ENCODE peak calls at places on chromosomes 16 and 17, in six cellular contexts. One of them, this sample, is unnamed.
A peak's percentile ranks its signal among the peaks of the same experiment; 100 is the strongest.

GRCh38 chr16:66904846-66905632 is 13.6 kb downstream of the CDH16 start:
- DNase-seq in AML-193: no peak
- DNase-seq in thoracic aorta: no peak
- DNase-seq in stimulated activated naive CD8-positive, alpha-beta T cell treated with anti-CD3 and anti-CD28 coated beads, Interleukin-15, Interleukin-2, amounts not matched to agents 100 U/mL and 50 U/mL, for 24 hours: no peak
- DNase-seq in stimulated activated CD4-positive, alpha-beta T cell treated with anti-CD3 and anti-CD28 coated beads, Interleukin-2, amount 100 ng/mL, for 24 hours: no peak
- DNase-seq in H54: no peak
- DNase-seq in this sample: no peak

GRCh38 chr17:34234616-34235015 is 20.5 kb upstream of the CCL2 start:
- DNase-seq in AML-193: no peak
- DNase-seq in thoracic aorta: no peak
- DNase-seq in stimulated activated naive CD8-positive, alpha-beta T cell treated with anti-CD3 and anti-CD28 coated beads, Interleukin-15, Interleukin-2, amounts not matched to agents 100 U/mL and 50 U/mL, for 24 hours: no peak
- DNase-seq in stimulated activated CD4-positive, alpha-beta T cell treated with anti-CD3 and anti-CD28 coated beads, Interleukin-2, amount 100 ng/mL, for 24 hours: no peak
- DNase-seq in H54: no peak
- DNase-seq in this sample: no peak

GRCh38 chr17:58755577-58756245 is at the start of gene PPM1E:
- DNase-seq in AML-193: no peak
- DNase-seq in thoracic aorta: no peak
- DNase-seq in stimulated activated naive CD8-positive, alpha-beta T cell treated with anti-CD3 and anti-CD28 coated beads, Interleukin-15, Interleukin-2, amounts not matched to agents 100 U/mL and 50 U/mL, for 24 hours: peak; percentile 59
- DNase-seq in stimulated activated CD4-positive, alpha-beta T cell treated with anti-CD3 and anti-CD28 coated beads, Interleukin-2, amount 100 ng/mL, for 24 hours: peak; percentile 41
- DNase-seq in H54: peak; percentile 60
- DNase-seq in this sample: no peak

GRCh38 chr16:4032768-4033167 is 83.5 kb downstream of the ADCY9 start:
- DNase-seq in AML-193: peak; percentile 64
- DNase-seq in thoracic aorta: peak; percentile 43
- DNase-seq in stimulated activated naive CD8-positive, alpha-beta T cell treated with anti-CD3 and anti-CD28 coated beads, Interleukin-15, Interleukin-2, amounts not matched to agents 100 U/mL and 50 U/mL, for 24 hours: peak; percentile 29
- DNase-seq in stimulated activated CD4-positive, alpha-beta T cell treated with anti-CD3 and anti-CD28 coated beads, Interleukin-2, amount 100 ng/mL, for 24 hours: no peak
- DNase-seq in H54: no peak
- DNase-seq in this sample: no peak

GRCh38 chr16:89574681-89575246 is 794 bp upstream of the CPNE7 start:
- DNase-seq in AML-193: peak; percentile 50
- DNase-seq in thoracic aorta: no peak
- DNase-seq in stimulated activated naive CD8-positive, alpha-beta T cell treated with anti-CD3 and anti-CD28 coated beads, Interleukin-15, Interleukin-2, amounts not matched to agents 100 U/mL and 50 U/mL, for 24 hours: peak; percentile 80
- DNase-seq in stimulated activated CD4-positive, alpha-beta T cell treated with anti-CD3 and anti-CD28 coated beads, Interleukin-2, amount 100 ng/mL, for 24 hours: peak; percentile 63
- DNase-seq in H54: peak; percentile 95
- DNase-seq in this sample: no peak

GRCh38 chr16:11165894-11166665 is 89.9 kb downstream of the SOCS1 start:
- DNase-seq in AML-193: no peak
- DNase-seq in thoracic aorta: no peak
- DNase-seq in stimulated activated naive CD8-positive, alpha-beta T cell treated with anti-CD3 and anti-CD28 coated beads, Interleukin-15, Interleukin-2, amounts not matched to agents 100 U/mL and 50 U/mL, for 24 hours: no peak
- DNase-seq in stimulated activated CD4-positive, alpha-beta T cell treated with anti-CD3 and anti-CD28 coated beads, Interleukin-2, amount 100 ng/mL, for 24 hours: no peak
- DNase-seq in H54: no peak
- DNase-seq in this sample: no peak

GRCh38 chr16:64751906-64752305 is 370.0 kb downstream of the CDH11 start:
- DNase-seq in AML-193: no peak
- DNase-seq in thoracic aorta: no peak
- DNase-seq in stimulated activated naive CD8-positive, alpha-beta T cell treated with anti-CD3 and anti-CD28 coated beads, Interleukin-15, Interleukin-2, amounts not matched to agents 100 U/mL and 50 U/mL, for 24 hours: no peak
- DNase-seq in stimulated activated CD4-positive, alpha-beta T cell treated with anti-CD3 and anti-CD28 coated beads, Interleukin-2, amount 100 ng/mL, for 24 hours: no peak
- DNase-seq in H54: no peak
- DNase-seq in this sample: no peak

GRCh38 chr17:43578699-43579569 is 32.8 kb upstream of the ETV4 start:
- DNase-seq in AML-193: no peak
- DNase-seq in thoracic aorta: no peak
- DNase-seq in stimulated activated naive CD8-positive, alpha-beta T cell treated with anti-CD3 and anti-CD28 coated beads, Interleukin-15, Interleukin-2, amounts not matched to agents 100 U/mL and 50 U/mL, for 24 hours: peak; percentile 38
- DNase-seq in stimulated activated CD4-positive, alpha-beta T cell treated with anti-CD3 and anti-CD28 coated beads, Interleukin-2, amount 100 ng/mL, for 24 hours: peak; percentile 29
- DNase-seq in H54: no peak
- DNase-seq in this sample: no peak